ENCODE peak calls at places on chromosomes 2 and 18, in ten cellular contexts. One of them, this sample, is unnamed.

GRCh38 chr2:121018136-121019057 is 266.6 kb downstream of the TFCP2L1 start:
- DNase-seq in SK-MEL-5: no peak
- DNase-seq in T follicular helper cell: no peak
- DNase-seq in cardiac fibroblast: peak
- DNase-seq in renal cortical epithelial cell: no peak
- DNase-seq in stimulated activated CD4-positive, alpha-beta T cell treated with anti-CD3 and anti-CD28 coated beads, Interleukin-1b, Interleukin-23, amount 100 ng/mL, for 4 hours: no peak
- DNase-seq in astrocyte: peak
- DNase-seq in iris pigment epithelial cell: peak
- DNase-seq in activated T-helper 1 cell treated with anti-CD3 and anti-CD28 coated beads, Interleukin-12 subunit alpha, Interleukin-12 subunit beta, Interleukin-2, Interleukin-4 antibody, amounts not matched to agents 30 ng/mL and 10 ng/mL and 1 ng/mL, durations not matched to agents 14 hours and 24 hours and 36 hours: no peak
- DNase-seq in naive B cell: no peak
- DNase-seq in this sample: no peak

GRCh38 chr2:27152102-27152795 is 3.4 kb downstream of the TCF23 start:
- DNase-seq in SK-MEL-5: peak
- DNase-seq in T follicular helper cell: no peak
- DNase-seq in cardiac fibroblast: no peak
- DNase-seq in renal cortical epithelial cell: no peak
- DNase-seq in stimulated activated CD4-positive, alpha-beta T cell treated with anti-CD3 and anti-CD28 coated beads, Interleukin-1b, Interleukin-23, amount 100 ng/mL, for 4 hours: no peak
- DNase-seq in astrocyte: no peak
- DNase-seq in iris pigment epithelial cell: no peak
- DNase-seq in activated T-helper 1 cell treated with anti-CD3 and anti-CD28 coated beads, Interleukin-12 subunit alpha, Interleukin-12 subunit beta, Interleukin-2, Interleukin-4 antibody, amounts not matched to agents 30 ng/mL and 10 ng/mL and 1 ng/mL, durations not matched to agents 14 hours and 24 hours and 36 hours: no peak
- DNase-seq in naive B cell: no peak
- DNase-seq in this sample: no peak

GRCh38 chr2:65387017-65387416 is 45.4 kb downstream of the SPRED2 start:
- DNase-seq in SK-MEL-5: no peak
- DNase-seq in T follicular helper cell: no peak
- DNase-seq in cardiac fibroblast: no peak
- DNase-seq in renal cortical epithelial cell: no peak
- DNase-seq in stimulated activated CD4-positive, alpha-beta T cell treated with anti-CD3 and anti-CD28 coated beads, Interleukin-1b, Interleukin-23, amount 100 ng/mL, for 4 hours: no peak
- DNase-seq in astrocyte: no peak
- DNase-seq in iris pigment epithelial cell: no peak
- DNase-seq in activated T-helper 1 cell treated with anti-CD3 and anti-CD28 coated beads, Interleukin-12 subunit alpha, Interleukin-12 subunit beta, Interleukin-2, Interleukin-4 antibody, amounts not matched to agents 30 ng/mL and 10 ng/mL and 1 ng/mL, durations not matched to agents 14 hours and 24 hours and 36 hours: no peak
- DNase-seq in naive B cell: no peak
- DNase-seq in this sample: no peak

GRCh38 chr2:126662623-126663022 is 6.7 kb downstream of the GYPC start:
- DNase-seq in SK-MEL-5: no peak
- DNase-seq in T follicular helper cell: no peak
- DNase-seq in cardiac fibroblast: no peak
- DNase-seq in renal cortical epithelial cell: no peak
- DNase-seq in stimulated activated CD4-positive, alpha-beta T cell treated with anti-CD3 and anti-CD28 coated beads, Interleukin-1b, Interleukin-23, amount 100 ng/mL, for 4 hours: no peak
- DNase-seq in astrocyte: no peak
- DNase-seq in iris pigment epithelial cell: no peak
- DNase-seq in activated T-helper 1 cell treated with anti-CD3 and anti-CD28 coated beads, Interleukin-12 subunit alpha, Interleukin-12 subunit beta, Interleukin-2, Interleukin-4 antibody, amounts not matched to agents 30 ng/mL and 10 ng/mL and 1 ng/mL, durations not matched to agents 14 hours and 24 hours and 36 hours: no peak
- DNase-seq in naive B cell: no peak
- DNase-seq in this sample: no peak

GRCh38 chr18:2958819-2959298 is 54.1 kb downstream of the LPIN2 start:
- DNase-seq in SK-MEL-5: no peak
- DNase-seq in T follicular helper cell: no peak
- DNase-seq in cardiac fibroblast: peak
- DNase-seq in renal cortical epithelial cell: peak
- DNase-seq in stimulated activated CD4-positive, alpha-beta T cell treated with anti-CD3 and anti-CD28 coated beads, Interleukin-1b, Interleukin-23, amount 100 ng/mL, for 4 hours: no peak
- DNase-seq in astrocyte: peak
- DNase-seq in iris pigment epithelial cell: peak
- DNase-seq in activated T-helper 1 cell treated with anti-CD3 and anti-CD28 coated beads, Interleukin-12 subunit alpha, Interleukin-12 subunit beta, Interleukin-2, Interleukin-4 antibody, amounts not matched to agents 30 ng/mL and 10 ng/mL and 1 ng/mL, durations not matched to agents 14 hours and 24 hours and 36 hours: peak
- DNase-seq in naive B cell: no peak
- DNase-seq in this sample: no peak

GRCh38 chr2:201715459-201715858 is 17.0 kb upstream of the MPP4 start:
- DNase-seq in SK-MEL-5: no peak
- DNase-seq in T follicular helper cell: no peak
- DNase-seq in cardiac fibroblast: no peak
- DNase-seq in renal cortical epithelial cell: peak
- DNase-seq in stimulated activated CD4-positive, alpha-beta T cell treated with anti-CD3 and anti-CD28 coated beads, Interleukin-1b, Interleukin-23, amount 100 ng/mL, for 4 hours: no peak
- DNase-seq in astrocyte: no peak
- DNase-seq in iris pigment epithelial cell: no peak
- DNase-seq in activated T-helper 1 cell treated with anti-CD3 and anti-CD28 coated beads, Interleukin-12 subunit alpha, Interleukin-12 subunit beta, Interleukin-2, Interleukin-4 antibody, amounts not matched to agents 30 ng/mL and 10 ng/mL and 1 ng/mL, durations not matched to agents 14 hours and 24 hours and 36 hours: no peak
- DNase-seq in naive B cell: no peak
- DNase-seq in this sample: no peak

GRCh38 chr2:108806362-108806761 is 19.8 kb downstream of the CCDC138 start:
- DNase-seq in SK-MEL-5: peak
- DNase-seq in T follicular helper cell: no peak
- DNase-seq in cardiac fibroblast: no peak
- DNase-seq in renal cortical epithelial cell: no peak
- DNase-seq in stimulated activated CD4-positive, alpha-beta T cell treated with anti-CD3 and anti-CD28 coated beads, Interleukin-1b, Interleukin-23, amount 100 ng/mL, for 4 hours: no peak
- DNase-seq in astrocyte: no peak
- DNase-seq in iris pigment epithelial cell: no peak
- DNase-seq in activated T-helper 1 cell treated with anti-CD3 and anti-CD28 coated beads, Interleukin-12 subunit alpha, Interleukin-12 subunit beta, Interleukin-2, Interleukin-4 antibody, amounts not matched to agents 30 ng/mL and 10 ng/mL and 1 ng/mL, durations not matched to agents 14 hours and 24 hours and 36 hours: no peak
- DNase-seq in naive B cell: no peak
- DNase-seq in this sample: no peak

GRCh38 chr2:138777996-138778395 is 2.2 kb downstream of the NXPH2 start:
- DNase-seq in SK-MEL-5: peak
- DNase-seq in T follicular helper cell: no peak
- DNase-seq in cardiac fibroblast: no peak
- DNase-seq in renal cortical epithelial cell: peak
- DNase-seq in stimulated activated CD4-positive, alpha-beta T cell treated with anti-CD3 and anti-CD28 coated beads, Interleukin-1b, Interleukin-23, amount 100 ng/mL, for 4 hours: no peak
- DNase-seq in astrocyte: peak
- DNase-seq in iris pigment epithelial cell: peak
- DNase-seq in activated T-helper 1 cell treated with anti-CD3 and anti-CD28 coated beads, Interleukin-12 subunit alpha, Interleukin-12 subunit beta, Interleukin-2, Interleukin-4 antibody, amounts not matched to agents 30 ng/mL and 10 ng/mL and 1 ng/mL, durations not matched to agents 14 hours and 24 hours and 36 hours: no peak
- DNase-seq in naive B cell: no peak
- DNase-seq in this sample: peak

GRCh38 chr2:88874063-88874657 is 182.7 kb downstream of the RPIA start:
- DNase-seq in SK-MEL-5: peak
- DNase-seq in T follicular helper cell: peak
- DNase-seq in cardiac fibroblast: peak
- DNase-seq in renal cortical epithelial cell: peak
- DNase-seq in stimulated activated CD4-positive, alpha-beta T cell treated with anti-CD3 and anti-CD28 coated beads, Interleukin-1b, Interleukin-23, amount 100 ng/mL, for 4 hours: peak
- DNase-seq in astrocyte: peak
- DNase-seq in iris pigment epithelial cell: peak
- DNase-seq in activated T-helper 1 cell treated with anti-CD3 and anti-CD28 coated beads, Interleukin-12 subunit alpha, Interleukin-12 subunit beta, Interleukin-2, Interleukin-4 antibody, amounts not matched to agents 30 ng/mL and 10 ng/mL and 1 ng/mL, durations not matched to agents 14 hours and 24 hours and 36 hours: peak
- DNase-seq in naive B cell: peak
- DNase-seq in this sample: peak

GRCh38 chr2:25537526-25537925 is 135.9 kb downstream of the DTNB start:
- DNase-seq in SK-MEL-5: no peak
- DNase-seq in T follicular helper cell: no peak
- DNase-seq in cardiac fibroblast: no peak
- DNase-seq in renal cortical epithelial cell: no peak
- DNase-seq in stimulated activated CD4-positive, alpha-beta T cell treated with anti-CD3 and anti-CD28 coated beads, Interleukin-1b, Interleukin-23, amount 100 ng/mL, for 4 hours: no peak
- DNase-seq in astrocyte: no peak
- DNase-seq in iris pigment epithelial cell: peak
- DNase-seq in activated T-helper 1 cell treated with anti-CD3 and anti-CD28 coated beads, Interleukin-12 subunit alpha, Interleukin-12 subunit beta, Interleukin-2, Interleukin-4 antibody, amounts not matched to agents 30 ng/mL and 10 ng/mL and 1 ng/mL, durations not matched to agents 14 hours and 24 hours and 36 hours: no peak
- DNase-seq in naive B cell: no peak
- DNase-seq in this sample: peak

GRCh38 chr2:113894156-113894743 is 4.4 kb downstream of the ACTR3 start:
- DNase-seq in SK-MEL-5: peak
- DNase-seq in T follicular helper cell: no peak
- DNase-seq in cardiac fibroblast: peak
- DNase-seq in renal cortical epithelial cell: peak
- DNase-seq in stimulated activated CD4-positive, alpha-beta T cell treated with anti-CD3 and anti-CD28 coated beads, Interleukin-1b, Interleukin-23, amount 100 ng/mL, for 4 hours: no peak
- DNase-seq in astrocyte: peak
- DNase-seq in iris pigment epithelial cell: peak
- DNase-seq in activated T-helper 1 cell treated with anti-CD3 and anti-CD28 coated beads, Interleukin-12 subunit alpha, Interleukin-12 subunit beta, Interleukin-2, Interleukin-4 antibody, amounts not matched to agents 30 ng/mL and 10 ng/mL and 1 ng/mL, durations not matched to agents 14 hours and 24 hours and 36 hours: no peak
- DNase-seq in naive B cell: no peak
- DNase-seq in this sample: peak

GRCh38 chr2:30694286-30695055 is 112.8 kb downstream of the CAPN13 start:
- DNase-seq in SK-MEL-5: no peak
- DNase-seq in T follicular helper cell: no peak
- DNase-seq in cardiac fibroblast: peak
- DNase-seq in renal cortical epithelial cell: no peak
- DNase-seq in stimulated activated CD4-positive, alpha-beta T cell treated with anti-CD3 and anti-CD28 coated beads, Interleukin-1b, Interleukin-23, amount 100 ng/mL, for 4 hours: no peak
- DNase-seq in astrocyte: peak
- DNase-seq in iris pigment epithelial cell: no peak
- DNase-seq in activated T-helper 1 cell treated with anti-CD3 and anti-CD28 coated beads, Interleukin-12 subunit alpha, Interleukin-12 subunit beta, Interleukin-2, Interleukin-4 antibody, amounts not matched to agents 30 ng/mL and 10 ng/mL and 1 ng/mL, durations not matched to agents 14 hours and 24 hours and 36 hours: no peak
- DNase-seq in naive B cell: no peak
- DNase-seq in this sample: no peak

GRCh38 chr2:203484266-203485112 is 50.6 kb downstream of the RAPH1 start:
- DNase-seq in SK-MEL-5: peak
- DNase-seq in T follicular helper cell: peak
- DNase-seq in cardiac fibroblast: peak
- DNase-seq in renal cortical epithelial cell: peak
- DNase-seq in stimulated activated CD4-positive, alpha-beta T cell treated with anti-CD3 and anti-CD28 coated beads, Interleukin-1b, Interleukin-23, amount 100 ng/mL, for 4 hours: peak
- DNase-seq in astrocyte: no peak
- DNase-seq in iris pigment epithelial cell: peak
- DNase-seq in activated T-helper 1 cell treated with anti-CD3 and anti-CD28 coated beads, Interleukin-12 subunit alpha, Interleukin-12 subunit beta, Interleukin-2, Interleukin-4 antibody, amounts not matched to agents 30 ng/mL and 10 ng/mL and 1 ng/mL, durations not matched to agents 14 hours and 24 hours and 36 hours: peak
- DNase-seq in naive B cell: no peak
- DNase-seq in this sample: peak

GRCh38 chr2:109238580-109238979 is 109.6 kb downstream of the SH3RF3 start:
- DNase-seq in SK-MEL-5: peak
- DNase-seq in T follicular helper cell: no peak
- DNase-seq in cardiac fibroblast: peak
- DNase-seq in renal cortical epithelial cell: no peak
- DNase-seq in stimulated activated CD4-positive, alpha-beta T cell treated with anti-CD3 and anti-CD28 coated beads, Interleukin-1b, Interleukin-23, amount 100 ng/mL, for 4 hours: no peak
- DNase-seq in astrocyte: peak
- DNase-seq in iris pigment epithelial cell: peak
- DNase-seq in activated T-helper 1 cell treated with anti-CD3 and anti-CD28 coated beads, Interleukin-12 subunit alpha, Interleukin-12 subunit beta, Interleukin-2, Interleukin-4 antibody, amounts not matched to agents 30 ng/mL and 10 ng/mL and 1 ng/mL, durations not matched to agents 14 hours and 24 hours and 36 hours: peak
- DNase-seq in naive B cell: peak
- DNase-seq in this sample: no peak

GRCh38 chr2:104378853-104379374 is 475.0 kb upstream of the POU3F3 start:
- DNase-seq in SK-MEL-5: peak
- DNase-seq in T follicular helper cell: no peak
- DNase-seq in cardiac fibroblast: no peak
- DNase-seq in renal cortical epithelial cell: peak
- DNase-seq in stimulated activated CD4-positive, alpha-beta T cell treated with anti-CD3 and anti-CD28 coated beads, Interleukin-1b, Interleukin-23, amount 100 ng/mL, for 4 hours: no peak
- DNase-seq in astrocyte: peak
- DNase-seq in iris pigment epithelial cell: no peak
- DNase-seq in activated T-helper 1 cell treated with anti-CD3 and anti-CD28 coated beads, Interleukin-12 subunit alpha, Interleukin-12 subunit beta, Interleukin-2, Interleukin-4 antibody, amounts not matched to agents 30 ng/mL and 10 ng/mL and 1 ng/mL, durations not matched to agents 14 hours and 24 hours and 36 hours: no peak
- DNase-seq in naive B cell: no peak
- DNase-seq in this sample: peak

GRCh38 chr2:99880148-99880983 is 262.0 kb downstream of the AFF3 start:
- DNase-seq in SK-MEL-5: peak
- DNase-seq in T follicular helper cell: no peak
- DNase-seq in cardiac fibroblast: peak
- DNase-seq in renal cortical epithelial cell: peak
- DNase-seq in stimulated activated CD4-positive, alpha-beta T cell treated with anti-CD3 and anti-CD28 coated beads, Interleukin-1b, Interleukin-23, amount 100 ng/mL, for 4 hours: no peak
- DNase-seq in astrocyte: peak
- DNase-seq in iris pigment epithelial cell: peak
- DNase-seq in activated T-helper 1 cell treated with anti-CD3 and anti-CD28 coated beads, Interleukin-12 subunit alpha, Interleukin-12 subunit beta, Interleukin-2, Interleukin-4 antibody, amounts not matched to agents 30 ng/mL and 10 ng/mL and 1 ng/mL, durations not matched to agents 14 hours and 24 hours and 36 hours: no peak
- DNase-seq in naive B cell: no peak
- DNase-seq in this sample: peak

GRCh38 chr2:37601569-37601968 is 69.9 kb downstream of the CDC42EP3 start:
- DNase-seq in SK-MEL-5: no peak
- DNase-seq in T follicular helper cell: no peak
- DNase-seq in cardiac fibroblast: no peak
- DNase-seq in renal cortical epithelial cell: no peak
- DNase-seq in stimulated activated CD4-positive, alpha-beta T cell treated with anti-CD3 and anti-CD28 coated beads, Interleukin-1b, Interleukin-23, amount 100 ng/mL, for 4 hours: no peak
- DNase-seq in astrocyte: no peak
- DNase-seq in iris pigment epithelial cell: no peak
- DNase-seq in activated T-helper 1 cell treated with anti-CD3 and anti-CD28 coated beads, Interleukin-12 subunit alpha, Interleukin-12 subunit beta, Interleukin-2, Interleukin-4 antibody, amounts not matched to agents 30 ng/mL and 10 ng/mL and 1 ng/mL, durations not matched to agents 14 hours and 24 hours and 36 hours: no peak
- DNase-seq in naive B cell: no peak
- DNase-seq in this sample: no peak

GRCh38 chr2:38375711-38376345 is 1.2 kb downstream of the ATL2 start:
- DNase-seq in SK-MEL-5: no peak
- DNase-seq in T follicular helper cell: peak
- DNase-seq in cardiac fibroblast: peak
- DNase-seq in renal cortical epithelial cell: no peak
- DNase-seq in stimulated activated CD4-positive, alpha-beta T cell treated with anti-CD3 and anti-CD28 coated beads, Interleukin-1b, Interleukin-23, amount 100 ng/mL, for 4 hours: no peak
- DNase-seq in astrocyte: peak
- DNase-seq in iris pigment epithelial cell: peak
- DNase-seq in activated T-helper 1 cell treated with anti-CD3 and anti-CD28 coated beads, Interleukin-12 subunit alpha, Interleukin-12 subunit beta, Interleukin-2, Interleukin-4 antibody, amounts not matched to agents 30 ng/mL and 10 ng/mL and 1 ng/mL, durations not matched to agents 14 hours and 24 hours and 36 hours: no peak
- DNase-seq in naive B cell: no peak
- DNase-seq in this sample: no peak

GRCh38 chr18:79643049-79643765 is 36.4 kb upstream of the CTDP1 start:
- DNase-seq in SK-MEL-5: no peak
- DNase-seq in T follicular helper cell: no peak
- DNase-seq in cardiac fibroblast: no peak
- DNase-seq in renal cortical epithelial cell: no peak
- DNase-seq in stimulated activated CD4-positive, alpha-beta T cell treated with anti-CD3 and anti-CD28 coated beads, Interleukin-1b, Interleukin-23, amount 100 ng/mL, for 4 hours: no peak
- DNase-seq in astrocyte: no peak
- DNase-seq in iris pigment epithelial cell: no peak
- DNase-seq in activated T-helper 1 cell treated with anti-CD3 and anti-CD28 coated beads, Interleukin-12 subunit alpha, Interleukin-12 subunit beta, Interleukin-2, Interleukin-4 antibody, amounts not matched to agents 30 ng/mL and 10 ng/mL and 1 ng/mL, durations not matched to agents 14 hours and 24 hours and 36 hours: no peak
- DNase-seq in naive B cell: peak
- DNase-seq in this sample: no peak

GRCh38 chr18:69935319-69936190 is 12.1 kb downstream of the CD226 start:
- DNase-seq in SK-MEL-5: no peak
- DNase-seq in T follicular helper cell: peak
- DNase-seq in cardiac fibroblast: peak
- DNase-seq in renal cortical epithelial cell: peak
- DNase-seq in stimulated activated CD4-positive, alpha-beta T cell treated with anti-CD3 and anti-CD28 coated beads, Interleukin-1b, Interleukin-23, amount 100 ng/mL, for 4 hours: peak
- DNase-seq in astrocyte: peak
- DNase-seq in iris pigment epithelial cell: no peak
- DNase-seq in activated T-helper 1 cell treated with anti-CD3 and anti-CD28 coated beads, Interleukin-12 subunit alpha, Interleukin-12 subunit beta, Interleukin-2, Interleukin-4 antibody, amounts not matched to agents 30 ng/mL and 10 ng/mL and 1 ng/mL, durations not matched to agents 14 hours and 24 hours and 36 hours: peak
- DNase-seq in naive B cell: no peak
- DNase-seq in this sample: peak

GRCh38 chr2:58803192-58803591 is 562.1 kb upstream of the FANCL start:
- DNase-seq in SK-MEL-5: no peak
- DNase-seq in T follicular helper cell: no peak
- DNase-seq in cardiac fibroblast: no peak
- DNase-seq in renal cortical epithelial cell: no peak
- DNase-seq in stimulated activated CD4-positive, alpha-beta T cell treated with anti-CD3 and anti-CD28 coated beads, Interleukin-1b, Interleukin-23, amount 100 ng/mL, for 4 hours: no peak
- DNase-seq in astrocyte: no peak
- DNase-seq in iris pigment epithelial cell: no peak
- DNase-seq in activated T-helper 1 cell treated with anti-CD3 and anti-CD28 coated beads, Interleukin-12 subunit alpha, Interleukin-12 subunit beta, Interleukin-2, Interleukin-4 antibody, amounts not matched to agents 30 ng/mL and 10 ng/mL and 1 ng/mL, durations not matched to agents 14 hours and 24 hours and 36 hours: no peak
- DNase-seq in naive B cell: no peak
- DNase-seq in this sample: no peak

This sample was measured in NCI-H460.